ENCODE peak calls at places on chromosomes 11 and 22, in ten cellular contexts. B, I, G, Y, A, M, K, D, V and X are unnamed samples.

GRCh38 chr11:46475041-46475925 is 83.7 kb upstream of the CHRM4 start:
- DNase-seq in V (no peak), K (no peak), Y (no peak), A (no peak), G (no peak), I (no peak), D (no peak), M (peak; percentile 48), B (no peak), X (no peak)

GRCh38 chr11:114208371-114208770 is 87.8 kb upstream of the NNMT start:
- DNase-seq in Y (no peak), D (peak; percentile 33), A (no peak), V (no peak), I (no peak), G (no peak), B (no peak), K (no peak), M (peak; percentile 8), X (no peak)

GRCh38 chr11:118565062-118565461 is 669 bp downstream of the IFT46 start:
- DNase-seq in M (no peak), K (no peak), G (no peak), B (no peak), Y (no peak), A (no peak), D (no peak), I (no peak), V (no peak), X (no peak)

GRCh38 chr11:95419915-95420314 is 188.9 kb upstream of the SESN3 start:
- DNase-seq in I (peak; percentile 63), G (no peak), Y (no peak), V (no peak), B (peak; percentile 62), K (no peak), M (peak; percentile 73), A (no peak), D (peak; percentile 62), X (no peak)

GRCh38 chr22:31692186-31692886 is 30.3 kb upstream of the PISD start:
- DNase-seq in G (no peak), I (no peak), Y (no peak), D (peak; percentile 28), V (no peak), K (no peak), M (peak; percentile 79), B (peak; percentile 42), A (no peak), X (no peak)

GRCh38 chr11:110463153-110463552 is 33.4 kb downstream of the FDX1 start:
- DNase-seq in V (peak; percentile 8), K (no peak), I (no peak), G (no peak), A (peak; percentile 16), B (peak; percentile 77), Y (peak; percentile 39), D (peak; percentile 14), M (peak; percentile 42), X (peak; percentile 33)

GRCh38 chr22:43693245-43693644 is 118.9 kb downstream of the EFCAB6 start:
- DNase-seq in D (no peak), A (no peak), I (no peak), K (no peak), G (no peak), V (no peak), M (no peak), Y (no peak), B (no peak), X (no peak)

GRCh38 chr11:112697371-112697770 is 263.8 kb upstream of the NCAM1 start:
- DNase-seq in M (no peak), D (no peak), Y (peak; percentile 34), A (peak; percentile 26), I (no peak), B (no peak), K (no peak), G (no peak), V (no peak), X (no peak)

GRCh38 chr11:33185756-33186155 is 24.5 kb upstream of the CSTF3 start:
- DNase-seq in I (no peak), D (no peak), V (no peak), K (no peak), Y (no peak), B (no peak), G (no peak), A (no peak), M (no peak), X (no peak)

GRCh38 chr11:57567210-57567511 is 311 bp downstream of the UBE2L6 start:
- DNase-seq in Y (no peak), D (peak; percentile 41), I (no peak), V (no peak), K (no peak), M (peak; percentile 50), G (no peak), A (no peak), B (no peak), X (no peak)

GRCh38 chr11:108616549-108616948 is 23.0 kb upstream of the EXPH5 start:
- DNase-seq in I (peak; percentile 10), Y (no peak), B (peak; percentile 93), G (no peak), V (no peak), M (peak; percentile 98), K (no peak), A (peak; percentile 38), D (peak; percentile 91), X (no peak)

GRCh38 chr22:44331881-44332714 is 19.3 kb upstream of the SHISAL1 start:
- DNase-seq in Y (peak; percentile 38), B (peak; percentile 21), I (no peak), K (no peak), V (peak; percentile 25), D (peak; percentile 69), A (peak; percentile 34), G (no peak), M (peak; percentile 36), X (peak; percentile 39)

GRCh38 chr11:58330861-58331260 is 28.0 kb downstream of the OR5B17 start:
- DNase-seq in G (no peak), D (no peak), Y (no peak), A (no peak), K (no peak), V (no peak), I (no peak), B (peak; percentile 65), M (peak; percentile 72), X (no peak)

GRCh38 chr11:77580712-77581337 is 8.9 kb upstream of the AQP11 start:
- DNase-seq in Y (no peak), V (no peak), D (no peak), G (no peak), B (peak; percentile 25), A (no peak), K (no peak), M (peak; percentile 72), I (no peak), X (no peak)

GRCh38 chr11:47395225-47396048 is 13.0 kb upstream of the SLC39A13 start:
- DNase-seq in K (no peak), I (no peak), A (no peak), V (no peak), G (no peak), D (no peak), Y (no peak), M (no peak), B (no peak), X (no peak)

GRCh38 chr11:124481365-124482323 is 36.1 kb upstream of the OR8B8 start:
- DNase-seq in M (peak; percentile 47), D (peak; percentile 79), A (peak; percentile 40), G (no peak), V (peak; percentile 6), Y (no peak), I (no peak), B (peak; percentile 64), K (peak; percentile 28), X (no peak)

GRCh38 chr22:31935961-31936635 is 8.2 kb upstream of the YWHAH start:
- DNase-seq in A (no peak), D (no peak), M (no peak), G (no peak), B (no peak), K (no peak), I (no peak), V (no peak), Y (no peak), X (no peak)

GRCh38 chr11:1694064-1694845 is 2.7 kb upstream of the KRTAP5-6 start:
- DNase-seq in M (peak; percentile 79), B (peak; percentile 57), I (peak; percentile 53), D (peak; percentile 79), G (peak; percentile 69), V (peak; percentile 26), Y (peak; percentile 89), A (peak; percentile 66), K (peak; percentile 95), X (peak; percentile 92)

GRCh38 chr22:47401976-47402770 is 639.7 kb downstream of the TBC1D22A start:
- DNase-seq in B (no peak), A (no peak), D (no peak), K (no peak), I (no peak), M (no peak), V (no peak), Y (no peak), G (no peak), X (no peak)

GRCh38 chr11:95577716-95578460 is 211.7 kb downstream of the FAM76B start:
- DNase-seq in V (no peak), Y (no peak), M (peak; percentile 78), K (no peak), D (peak; percentile 51), B (peak; percentile 48), A (no peak), G (no peak), I (peak; percentile 75), X (no peak)

GRCh38 chr22:37054600-37055365 is 3.2 kb downstream of the KCTD17 start:
- DNase-seq in M (no peak), V (no peak), G (no peak), D (no peak), B (no peak), I (no peak), K (no peak), A (no peak), Y (no peak), X (no peak)

GRCh38 chr11:18310800-18311340 is 11.1 kb downstream of the HPS5 start:
- DNase-seq in A (no peak), B (peak; percentile 94), K (no peak), Y (no peak), D (no peak), G (no peak), V (no peak), M (no peak), I (no peak), X (no peak)

GRCh38 chr22:19824197-19825015 is 30.3 kb downstream of the GNB1L start:
- DNase-seq in V (no peak), D (peak; percentile 1), A (no peak), K (no peak), Y (no peak), M (no peak), G (no peak), I (no peak), B (no peak), X (no peak)